ENCODE peak calls at places on chromosomes 7 and 10, in nine cellular contexts. A is endothelial cell of umbilical vein; V is CD4-positive, alpha-beta T cell; X is RPMI8226; J is progenitor cell of endocrine pancreas; U is fibroblast of pulmonary artery; D is stimulated activated CD8-positive, alpha-beta memory T cell treated with anti-CD3 and anti-CD28 coated beads, Interleukin-15, amount 100 ng/mL, for 4 hours; G is kidney glomerular epithelial cell; O is left ventricle myocardium superior. W is an unnamed sample.

GRCh38 chr7:90625562-90625961 is 29.4 kb downstream of the CDK14 start:
- DNase-seq in J (no peak), X (no peak), O (peak; percentile 32), G (peak; percentile 63), V (no peak), A (peak; percentile 58), D (no peak), U (peak; percentile 93), W (peak; percentile 60)

GRCh38 chr10:48634984-48635557 is 30.2 kb upstream of the ARHGAP22 start:
- DNase-seq in O (no peak), J (no peak), X (no peak), U (no peak), D (no peak), G (no peak), V (no peak), A (no peak), W (no peak)

GRCh38 chr10:95414844-95415545 is 124.2 kb upstream of the PDLIM1 start:
- DNase-seq in U (no peak), G (no peak), O (peak; percentile 77), D (no peak), A (no peak), V (no peak), X (no peak), J (no peak), W (peak; percentile 70)

GRCh38 chr10:80471715-80472233 is 17.7 kb downstream of the TSPAN14 start:
- DNase-seq in J (no peak), U (no peak), O (no peak), A (no peak), V (peak; percentile 48), D (no peak), G (peak; percentile 13), X (no peak), W (no peak)

GRCh38 chr10:1559731-1560130 is 177.6 kb downstream of the ADARB2 start:
- DNase-seq in D (no peak), O (no peak), V (no peak), G (no peak), J (no peak), U (no peak), A (no peak), X (no peak), W (peak; percentile 10)

GRCh38 chr7:47719675-47720074 is 137.8 kb upstream of the TNS3 start:
- DNase-seq in V (no peak), A (no peak), J (no peak), G (no peak), D (no peak), X (no peak), U (peak; percentile 16), O (no peak), W (no peak)

GRCh38 chr7:66076459-66077329 is 1.1 kb downstream of the ASL start:
- DNase-seq in J (no peak), X (peak; percentile 53), V (no peak), D (no peak), G (no peak), A (no peak), O (no peak), U (no peak), W (no peak)

GRCh38 chr7:70334295-70334694 is 736.0 kb downstream of the AUTS2 start:
- DNase-seq in D (no peak), U (no peak), A (no peak), V (no peak), J (no peak), G (no peak), O (no peak), X (no peak), W (no peak)

GRCh38 chr10:93475871-93476270 is 6.3 kb downstream of the MYOF start:
- DNase-seq in D (no peak), U (peak; percentile 45), A (peak; percentile 82), V (no peak), J (no peak), O (no peak), G (peak; percentile 79), X (no peak), W (no peak)

GRCh38 chr10:44301781-44302400 is 83.0 kb downstream of the CXCL12 start:
- DNase-seq in D (no peak), X (peak; percentile 21), J (no peak), G (no peak), U (no peak), O (no peak), V (no peak), A (no peak), W (no peak)

GRCh38 chr10:1687606-1688005 is 49.7 kb downstream of the ADARB2 start:
- DNase-seq in O (no peak), X (no peak), D (no peak), G (no peak), A (no peak), U (no peak), J (no peak), V (no peak), W (no peak)

GRCh38 chr10:1406172-1406975 is 331.0 kb downstream of the ADARB2 start:
- DNase-seq in O (no peak), X (no peak), U (no peak), G (no peak), D (no peak), A (no peak), J (no peak), V (no peak), W (no peak)

GRCh38 chr7:19114591-19114855 is 2.9 kb downstream of the TWIST1 start:
- DNase-seq in G (no peak), D (no peak), O (no peak), V (no peak), U (peak; percentile 42), A (no peak), X (no peak), J (no peak), W (no peak)

GRCh38 chr10:71873582-71874182 is 22.6 kb upstream of the PSAP start:
- DNase-seq in D (no peak), U (no peak), A (no peak), O (peak; percentile 19), V (no peak), G (no peak), X (peak; percentile 71), J (no peak), W (no peak)

GRCh38 chr10:8402469-8403074 is 348.1 kb downstream of the GATA3 start:
- DNase-seq in O (no peak), X (no peak), V (peak; percentile 21), U (no peak), D (no peak), G (no peak), J (no peak), A (no peak), W (no peak)

GRCh38 chr10:34889004-34889869 is 74.1 kb upstream of the PARD3 start:
- DNase-seq in X (no peak), O (no peak), V (no peak), U (no peak), J (no peak), A (no peak), G (no peak), D (no peak), W (no peak)

GRCh38 chr10:33325929-33326328 is 8.5 kb downstream of the NRP1 start:
- DNase-seq in A (no peak), X (no peak), U (no peak), D (no peak), J (no peak), V (no peak), O (no peak), G (no peak), W (no peak)

GRCh38 chr10:60757422-60757895 is 20.8 kb upstream of the CDK1 start:
- DNase-seq in U (no peak), O (no peak), A (no peak), D (no peak), V (no peak), X (no peak), G (peak; percentile 67), J (no peak), W (no peak)